ENCODE peak calls at places on chromosome 22, in five cellular contexts. A is IMR-90, R is mammary epithelial cell, X is neural progenitor cell, O is MM.1S. J is an unnamed sample.

GRCh38 chr22:41504397-41504796 is 35.5 kb downstream of the ACO2 start:
- DNase-seq in A (no peak), X (no peak), R (peak; percentile 26), O (no peak), J (peak; percentile 96)

GRCh38 chr22:38973289-38974169 is 8.6 kb upstream of the APOBEC3B start:
- DNase-seq in R (no peak), X (peak; percentile 80), A (peak; percentile 17), O (peak; percentile 74), J (peak; percentile 74)

GRCh38 chr22:42275176-42275575 is 4.7 kb upstream of the TCF20 start:
- DNase-seq in R (no peak), A (no peak), X (no peak), O (no peak), J (no peak)

GRCh38 chr22:41201146-41201545 is 4.0 kb upstream of the L3MBTL2 start:
- DNase-seq in R (no peak), A (no peak), O (no peak), X (no peak), J (no peak)

GRCh38 chr22:31488346-31488883 is 1.2 kb downstream of the EIF4ENIF1 start:
- DNase-seq in A (no peak), O (peak; percentile 26), R (no peak), X (no peak), J (peak; percentile 52)

GRCh38 chr22:36297568-36297967 is 44.6 kb downstream of the APOL1 start:
- DNase-seq in X (no peak), O (no peak), R (no peak), A (no peak), J (no peak)

GRCh38 chr22:41273128-41273527 is 12.9 kb downstream of the RANGAP1 start:
- DNase-seq in A (no peak), X (no peak), R (no peak), O (no peak), J (no peak)

GRCh38 chr22:16917144-16918003 is 90.6 kb downstream of the GAB4 start:
- DNase-seq in X (peak; percentile 87), R (peak; percentile 31), A (peak; percentile 15), O (peak; percentile 74), J (peak; percentile 90)

GRCh38 chr22:23240639-23241389 is 60.5 kb downstream of the BCR start:
- DNase-seq in X (peak; percentile 50), R (peak; percentile 15), O (no peak), A (no peak), J (peak; percentile 61)

GRCh38 chr22:24868979-24869378 is 63.0 kb downstream of the SGSM1 start:
- DNase-seq in R (no peak), A (no peak), O (no peak), X (no peak), J (no peak)

GRCh38 chr22:43922123-43922522 is 1.5 kb upstream of the PNPLA3 start:
- DNase-seq in X (peak; percentile 24), A (no peak), R (no peak), O (no peak), J (no peak)

GRCh38 chr22:16586170-16586569 is 6.4 kb downstream of the CCT8L2 start:
- DNase-seq in R (no peak), O (no peak), X (no peak), A (no peak), J (no peak)

GRCh38 chr22:23884133-23884532 is 10.1 kb upstream of the MIF start:
- DNase-seq in R (no peak), O (no peak), X (no peak), A (no peak), J (no peak)

DNA sequence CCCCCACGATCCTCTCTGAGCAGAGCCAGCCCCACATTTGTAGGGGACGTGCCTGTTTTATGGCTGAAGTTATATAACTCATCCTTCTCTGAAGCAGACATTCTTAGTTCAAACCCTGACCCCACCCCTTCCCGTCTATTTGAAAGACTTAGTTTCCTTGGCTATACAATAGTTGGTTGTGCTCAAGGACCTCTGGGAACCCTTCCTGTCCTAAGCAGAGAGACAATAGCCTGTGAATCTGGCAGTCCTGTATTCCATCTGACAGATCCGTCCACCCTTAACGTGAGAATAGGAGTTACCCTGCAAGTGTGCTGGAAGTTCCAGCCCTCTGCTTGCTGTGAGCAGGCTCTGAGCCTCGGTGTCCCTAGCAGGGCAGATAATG is 75.2 kb downstream of the MN1 start:
- DNase-seq in R (no peak), O (no peak), X (no peak), A (no peak), J (no peak)
- H2AFZ ChIP-seq in R (no peak overlapping the region), O (no peak overlapping the region), X (no peak overlapping the region), A (peak overlapping the region; percentile 81), J (no peak overlapping the region)

GRCh38 chr22:19507534-19507861 is 16.7 kb downstream of the CLDN5 start:
- DNase-seq in R (no peak), O (no peak), X (no peak), A (no peak), J (no peak)
- H4K20me1 ChIP-seq in R (peaks cover 2% of the 10 kb centered on the region), O (no peaks in the 10 kb centered on the region), X (peaks cover 3% of the 10 kb centered on the region), A (no peaks in the 10 kb centered on the region), J (no peaks in the 10 kb centered on the region)

GRCh38 chr22:46120420-46120737 is 29.9 kb upstream of the PPARA start:
- DNase-seq in O (no peak), A (no peak), R (no peak), X (no peak), J (no peak)
- H2AFZ ChIP-seq in O (no peak overlapping the region), A (peak overlapping the region; percentile 83), R (no peak overlapping the region), X (no peak overlapping the region), J (no peak overlapping the region)

DNA sequence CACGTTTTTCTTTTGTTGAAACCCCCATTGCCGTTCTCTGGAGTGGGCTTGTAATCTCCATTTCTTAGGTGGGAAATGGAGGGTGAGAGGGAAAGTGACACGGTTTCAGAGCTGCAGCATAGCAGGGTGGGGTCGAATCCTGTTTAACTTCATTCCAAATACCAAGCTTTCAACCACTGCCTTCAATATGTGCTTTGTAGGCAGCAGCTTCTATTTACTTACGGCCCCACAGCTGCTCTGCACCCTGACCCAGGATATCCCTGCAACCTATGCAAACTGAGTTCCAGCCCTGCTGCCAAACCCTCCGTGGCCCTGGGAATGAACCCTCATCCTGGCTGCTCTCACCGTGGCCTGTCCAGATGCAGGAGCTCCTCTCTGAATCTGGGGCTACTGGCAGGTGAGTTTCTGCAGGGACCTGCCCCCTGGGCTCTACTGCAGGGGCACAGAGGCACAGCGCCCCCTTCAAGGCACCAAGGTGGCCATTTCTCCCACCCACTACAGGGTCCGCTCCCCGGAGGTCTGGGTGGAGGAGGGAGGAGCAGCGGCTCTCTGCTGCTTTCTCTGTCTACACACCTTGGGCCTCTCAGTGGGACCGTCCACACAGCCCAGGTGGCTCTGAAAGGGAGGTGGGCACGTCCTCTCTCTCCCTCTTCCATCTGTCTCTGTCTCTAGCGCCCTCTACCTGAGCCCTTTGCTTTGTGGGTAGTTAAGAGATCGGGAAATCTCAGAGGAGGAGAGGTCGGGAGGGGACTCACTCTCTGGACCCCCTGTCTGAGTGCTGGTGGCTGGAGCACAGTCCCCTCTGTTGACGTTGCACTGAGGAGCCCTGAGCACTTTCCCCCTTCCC is 279.1 kb downstream of the BRD1 start:
- DNase-seq in O (no peak), R (no peak), A (no peak), X (peak; percentile 37), J (no peak)
- H4K20me1 ChIP-seq in O (no peaks in the 10 kb centered on the region), R (no peaks in the 10 kb centered on the region), A (no peaks in the 10 kb centered on the region), X (peaks cover 3% of the 10 kb centered on the region), J (no peaks in the 10 kb centered on the region)

GRCh38 chr22:49847751-49848689 is 5.6 kb upstream of the ZBED4 start:
- DNase-seq in O (no peak), R (no peak), X (peak; percentile 28), A (no peak), J (no peak)
- H2AFZ ChIP-seq in O (no peak overlapping the region), R (no peak overlapping the region), X (no peak overlapping the region), A (peak overlapping the region; percentile 43), J (no peak overlapping the region)

GRCh38 chr22:40114411-40114810 is 63.3 kb upstream of the TNRC6B start:
- DNase-seq in O (no peak), A (no peak), X (no peak), R (no peak), J (no peak)
- H4K20me1 ChIP-seq in O (no peaks in the 10 kb centered on the region), A (peaks cover 2% of the 10 kb centered on the region), X (peaks cover 83% of the 10 kb centered on the region), R (no peaks in the 10 kb centered on the region), J (no peaks in the 10 kb centered on the region)

GRCh38 chr22:22022977-22023534 is 40.5 kb upstream of the TOP3B start:
- DNase-seq in A (no peak), R (no peak), X (no peak), O (no peak), J (no peak)
- H2AFZ ChIP-seq in A (no peak overlapping the region), R (peak overlapping the region; percentile 4), X (no peak overlapping the region), O (no peak overlapping the region), J (no peak overlapping the region)

GRCh38 chr22:47600281-47600680 is 837.8 kb downstream of the TBC1D22A start:
- DNase-seq in R (no peak), A (no peak), O (no peak), X (no peak), J (no peak)

GRCh38 chr22:47599753-47600152 is 837.3 kb downstream of the TBC1D22A start:
- DNase-seq in R (no peak), X (no peak), O (no peak), A (no peak), J (no peak)

GRCh38 chr22:47602732-47603131 is 840.3 kb downstream of the TBC1D22A start:
- DNase-seq in A (no peak), O (no peak), X (no peak), R (no peak), J (no peak)

GRCh38 chr22:47600791-47601400 is 838.4 kb downstream of the TBC1D22A start:
- DNase-seq in A (no peak), O (no peak), X (no peak), R (no peak), J (no peak)

GRCh38 chr22:47601666-47602065 is 839.2 kb downstream of the TBC1D22A start:
- DNase-seq in R (no peak), A (no peak), X (no peak), O (no peak), J (no peak)
- H4K20me1 ChIP-seq in R (no peaks in the 10 kb centered on the region), A (no peaks in the 10 kb centered on the region), X (no peaks in the 10 kb centered on the region), O (no peaks in the 10 kb centered on the region), J (no peaks in the 10 kb centered on the region)

GRCh38 chr22:29747832-29748231 is 19.0 kb downstream of the ZMAT5 start:
- DNase-seq in X (no peak), O (no peak), A (no peak), R (no peak), J (no peak)
- H2AFZ ChIP-seq in X (no peak overlapping the region), O (no peak overlapping the region), A (no peak overlapping the region), R (no peak overlapping the region), J (no peak overlapping the region)

J was measured in Karpas-422.